ENCODE peak calls at places on chromosomes 13 and 19, in five cellular contexts. One of them, this sample, is unnamed. For H3K4me1 and H3K27me3, the result is how much of the 10 kb centered on the place peaks cover.

GRCh38 chr13:69178000-69178399 is 929.6 kb upstream of the ATXN8OS start:
- DNase-seq in body of pancreas: no peak
- DNase-seq in K562: no peak
- DNase-seq in right lobe of liver: no peak
- DNase-seq in tibial nerve: no peak
- DNase-seq in this sample: no peak

GRCh38 chr19:27746691-27747380 is 1466.1 kb downstream of the UQCRFS1 start:
- DNase-seq in body of pancreas: peak
- DNase-seq in K562: peak
- DNase-seq in right lobe of liver: peak
- DNase-seq in tibial nerve: no peak
- DNase-seq in this sample: peak

GRCh38 chr19:40274585-40275544 is 10.3 kb downstream of the AKT2 start:
- DNase-seq in body of pancreas: no peak
- DNase-seq in K562: peak
- DNase-seq in right lobe of liver: no peak
- DNase-seq in tibial nerve: no peak
- DNase-seq in this sample: no peak

GRCh38 chr13:109985871-109986270 is 199.5 kb upstream of the IRS2 start:
- DNase-seq in body of pancreas: no peak
- DNase-seq in K562: no peak
- DNase-seq in right lobe of liver: no peak
- DNase-seq in tibial nerve: no peak
- DNase-seq in this sample: no peak

GRCh38 chr19:19386373-19386869 is 19.1 kb upstream of the GATAD2A start:
- DNase-seq in body of pancreas: no peak
- DNase-seq in K562: no peak
- DNase-seq in right lobe of liver: no peak
- DNase-seq in tibial nerve: no peak
- DNase-seq in this sample: no peak

GRCh38 chr19:55173717-55174409 is 6.2 kb downstream of the SYT5 start:
- DNase-seq in body of pancreas: peak
- DNase-seq in K562: peak
- DNase-seq in right lobe of liver: no peak
- DNase-seq in tibial nerve: no peak
- DNase-seq in this sample: peak

GRCh38 chr19:54684537-54684936 is 21.8 kb downstream of the LILRB4 start:
- DNase-seq in body of pancreas: no peak
- DNase-seq in K562: peak
- DNase-seq in right lobe of liver: no peak
- DNase-seq in tibial nerve: no peak
- DNase-seq in this sample: peak

GRCh38 chr13:96992633-96993032 is 1.6 kb downstream of the OXGR1 start:
- DNase-seq in body of pancreas: no peak
- DNase-seq in K562: no peak
- DNase-seq in right lobe of liver: no peak
- DNase-seq in tibial nerve: no peak
- DNase-seq in this sample: no peak

GRCh38 chr13:33561627-33562026 is 256.3 kb upstream of the RFC3 start:
- DNase-seq in body of pancreas: no peak
- DNase-seq in K562: no peak
- DNase-seq in right lobe of liver: no peak
- DNase-seq in tibial nerve: no peak
- DNase-seq in this sample: no peak

GRCh38 chr19:29665215-29665825 is at the start of gene PLEKHF1:
- DNase-seq in body of pancreas: peak
- DNase-seq in K562: peak
- DNase-seq in right lobe of liver: peak
- DNase-seq in tibial nerve: peak
- DNase-seq in this sample: peak

GRCh38 chr13:64640002-64640401 is 2590.1 kb downstream of the PCDH9 start:
- DNase-seq in body of pancreas: no peak
- DNase-seq in K562: no peak
- DNase-seq in right lobe of liver: no peak
- DNase-seq in tibial nerve: no peak
- DNase-seq in this sample: no peak

GRCh38 chr13:34810996-34811395 is 131.1 kb upstream of the NBEA start:
- DNase-seq in body of pancreas: no peak
- DNase-seq in K562: no peak
- DNase-seq in right lobe of liver: no peak
- DNase-seq in tibial nerve: no peak
- DNase-seq in this sample: no peak

GRCh38 chr19:35114656-35115537 is 726 bp upstream of the FXYD3 start:
- DNase-seq in body of pancreas: peak
- DNase-seq in K562: peak
- DNase-seq in right lobe of liver: no peak
- DNase-seq in tibial nerve: peak
- DNase-seq in this sample: peak

GRCh38 chr13:76886292-76887061 is at the start of gene KCTD12:
- DNase-seq in body of pancreas: peak
- DNase-seq in K562: peak
- DNase-seq in right lobe of liver: peak
- DNase-seq in tibial nerve: peak
- DNase-seq in this sample: peak

GRCh38 chr13:111209613-111210012 is 94.5 kb downstream of the ARHGEF7 start:
- DNase-seq in body of pancreas: no peak
- DNase-seq in K562: no peak
- DNase-seq in right lobe of liver: no peak
- DNase-seq in tibial nerve: no peak
- DNase-seq in this sample: no peak
- H3K4me1 ChIP-seq in body of pancreas: under half
- H3K4me1 ChIP-seq in K562: under half
- H3K4me1 ChIP-seq in right lobe of liver: under half
- H3K4me1 ChIP-seq in tibial nerve: half or more
- H3K4me1 ChIP-seq in this sample: under half

GRCh38 chr19:17735410-17735809 is 15.9 kb upstream of the FCHO1 start:
- DNase-seq in body of pancreas: no peak
- DNase-seq in K562: no peak
- DNase-seq in right lobe of liver: no peak
- DNase-seq in tibial nerve: no peak
- DNase-seq in this sample: no peak

GRCh38 chr19:17741456-17741855 is 9.8 kb upstream of the FCHO1 start:
- DNase-seq in body of pancreas: no peak
- DNase-seq in K562: no peak
- DNase-seq in right lobe of liver: no peak
- DNase-seq in tibial nerve: no peak
- DNase-seq in this sample: no peak

GRCh38 chr19:17734146-17734545 is 14.9 kb downstream of the MAP1S start:
- DNase-seq in body of pancreas: no peak
- DNase-seq in K562: no peak
- DNase-seq in right lobe of liver: no peak
- DNase-seq in tibial nerve: no peak
- DNase-seq in this sample: no peak

GRCh38 chr19:17739121-17739875 is 12.0 kb upstream of the FCHO1 start:
- DNase-seq in body of pancreas: no peak
- DNase-seq in K562: peak
- DNase-seq in right lobe of liver: no peak
- DNase-seq in tibial nerve: no peak
- DNase-seq in this sample: no peak

GRCh38 chr19:17737690-17738153 is 13.6 kb upstream of the FCHO1 start:
- DNase-seq in body of pancreas: no peak
- DNase-seq in K562: no peak
- DNase-seq in right lobe of liver: no peak
- DNase-seq in tibial nerve: no peak
- DNase-seq in this sample: no peak
- H3K27me3 ChIP-seq in body of pancreas: under half
- H3K27me3 ChIP-seq in K562: under half
- H3K27me3 ChIP-seq in right lobe of liver: under half
- H3K27me3 ChIP-seq in tibial nerve: under half
- H3K27me3 ChIP-seq in this sample: under half

GRCh38 chr19:12284631-12285030 is 10.1 kb downstream of the ZNF44 start:
- DNase-seq in body of pancreas: no peak
- DNase-seq in K562: no peak
- DNase-seq in right lobe of liver: no peak
- DNase-seq in tibial nerve: no peak
- DNase-seq in this sample: no peak
- H3K4me3 ChIP-seq in body of pancreas: no peak
- H3K4me3 ChIP-seq in K562: no peak
- H3K4me3 ChIP-seq in right lobe of liver: no peak
- H3K4me3 ChIP-seq in tibial nerve: no peak
- H3K4me3 ChIP-seq in this sample: no peak

GRCh38 chr19:47660435-47660832 is 51.5 kb downstream of the BICRA start:
- DNase-seq in body of pancreas: no peak
- DNase-seq in K562: no peak
- DNase-seq in right lobe of liver: no peak
- DNase-seq in tibial nerve: no peak
- DNase-seq in this sample: no peak

GRCh38 chr19:47661161-47661560 is 52.1 kb upstream of the EHD2 start:
- DNase-seq in body of pancreas: no peak
- DNase-seq in K562: no peak
- DNase-seq in right lobe of liver: no peak
- DNase-seq in tibial nerve: no peak
- DNase-seq in this sample: no peak

GRCh38 chr19:47663911-47664771 is 49.1 kb upstream of the EHD2 start:
- DNase-seq in body of pancreas: peak
- DNase-seq in K562: peak
- DNase-seq in right lobe of liver: peak
- DNase-seq in tibial nerve: peak
- DNase-seq in this sample: peak

GRCh38 chr19:47663435-47663910 is 49.7 kb upstream of the EHD2 start:
- DNase-seq in body of pancreas: no peak
- DNase-seq in K562: no peak
- DNase-seq in right lobe of liver: no peak
- DNase-seq in tibial nerve: no peak
- DNase-seq in this sample: peak

GRCh38 chr19:47661571-47661970 is 51.7 kb upstream of the EHD2 start:
- DNase-seq in body of pancreas: no peak
- DNase-seq in K562: no peak
- DNase-seq in right lobe of liver: no peak
- DNase-seq in tibial nerve: no peak
- DNase-seq in this sample: peak
- H3K4me1 ChIP-seq in body of pancreas: under half
- H3K4me1 ChIP-seq in K562: under half
- H3K4me1 ChIP-seq in right lobe of liver: under half
- H3K4me1 ChIP-seq in tibial nerve: half or more
- H3K4me1 ChIP-seq in this sample: under half

GRCh38 chr19:16882146-16882545 is 6.7 kb upstream of the F2RL3 start:
- DNase-seq in body of pancreas: no peak
- DNase-seq in K562: peak
- DNase-seq in right lobe of liver: no peak
- DNase-seq in tibial nerve: no peak
- DNase-seq in this sample: peak

GRCh38 chr19:16887353-16888265 is 1.2 kb upstream of the F2RL3 start:
- DNase-seq in body of pancreas: no peak
- DNase-seq in K562: peak
- DNase-seq in right lobe of liver: no peak
- DNase-seq in tibial nerve: no peak
- DNase-seq in this sample: peak

GRCh38 chr19:16886305-16886880 is 2.4 kb upstream of the F2RL3 start:
- DNase-seq in body of pancreas: peak
- DNase-seq in K562: peak
- DNase-seq in right lobe of liver: peak
- DNase-seq in tibial nerve: peak
- DNase-seq in this sample: no peak

GRCh38 chr19:16883518-16883917 is 5.3 kb upstream of the F2RL3 start:
- DNase-seq in body of pancreas: no peak
- DNase-seq in K562: no peak
- DNase-seq in right lobe of liver: no peak
- DNase-seq in tibial nerve: no peak
- DNase-seq in this sample: no peak

GRCh38 chr19:16885166-16885565 is 3.6 kb upstream of the F2RL3 start:
- DNase-seq in body of pancreas: no peak
- DNase-seq in K562: peak
- DNase-seq in right lobe of liver: no peak
- DNase-seq in tibial nerve: no peak
- DNase-seq in this sample: no peak
- H3K27me3 ChIP-seq in body of pancreas: under half
- H3K27me3 ChIP-seq in K562: under half
- H3K27me3 ChIP-seq in right lobe of liver: under half
- H3K27me3 ChIP-seq in tibial nerve: under half
- H3K27me3 ChIP-seq in this sample: under half

DNA sequence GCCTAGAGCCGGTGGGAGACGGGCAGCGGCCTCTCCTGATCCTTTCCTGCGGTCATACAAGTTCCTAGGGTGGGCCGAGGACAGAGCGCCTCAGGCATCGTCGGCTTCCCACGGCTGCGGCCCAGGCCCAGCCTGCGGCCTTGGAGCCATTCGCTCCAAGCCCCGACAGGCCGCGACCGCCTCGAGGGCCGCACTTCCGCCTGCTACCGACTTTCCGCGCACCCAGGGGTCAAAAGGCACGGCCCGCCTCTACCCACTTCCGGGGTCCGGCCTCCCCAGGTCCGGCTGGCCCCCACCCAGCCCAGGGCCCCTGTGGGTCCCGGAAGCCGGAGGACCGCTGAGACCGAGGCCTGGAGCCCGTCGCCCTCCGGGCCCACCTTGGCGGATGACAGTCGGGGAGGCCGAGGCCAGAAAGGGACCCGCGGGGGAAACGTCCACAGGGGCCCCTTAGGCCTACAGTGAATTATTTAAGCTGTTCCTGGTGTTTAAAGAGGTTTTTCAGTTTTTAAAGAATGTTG is 16.2 kb downstream of the ZIC2 start:
- DNase-seq in body of pancreas: no peak
- DNase-seq in K562: no peak
- DNase-seq in right lobe of liver: no peak
- DNase-seq in tibial nerve: no peak
- DNase-seq in this sample: no peak
- H3K4me3 ChIP-seq in body of pancreas: no peak
- H3K4me3 ChIP-seq in K562: no peak
- H3K4me3 ChIP-seq in right lobe of liver: no peak
- H3K4me3 ChIP-seq in tibial nerve: no peak
- H3K4me3 ChIP-seq in this sample: no peak

DNA sequence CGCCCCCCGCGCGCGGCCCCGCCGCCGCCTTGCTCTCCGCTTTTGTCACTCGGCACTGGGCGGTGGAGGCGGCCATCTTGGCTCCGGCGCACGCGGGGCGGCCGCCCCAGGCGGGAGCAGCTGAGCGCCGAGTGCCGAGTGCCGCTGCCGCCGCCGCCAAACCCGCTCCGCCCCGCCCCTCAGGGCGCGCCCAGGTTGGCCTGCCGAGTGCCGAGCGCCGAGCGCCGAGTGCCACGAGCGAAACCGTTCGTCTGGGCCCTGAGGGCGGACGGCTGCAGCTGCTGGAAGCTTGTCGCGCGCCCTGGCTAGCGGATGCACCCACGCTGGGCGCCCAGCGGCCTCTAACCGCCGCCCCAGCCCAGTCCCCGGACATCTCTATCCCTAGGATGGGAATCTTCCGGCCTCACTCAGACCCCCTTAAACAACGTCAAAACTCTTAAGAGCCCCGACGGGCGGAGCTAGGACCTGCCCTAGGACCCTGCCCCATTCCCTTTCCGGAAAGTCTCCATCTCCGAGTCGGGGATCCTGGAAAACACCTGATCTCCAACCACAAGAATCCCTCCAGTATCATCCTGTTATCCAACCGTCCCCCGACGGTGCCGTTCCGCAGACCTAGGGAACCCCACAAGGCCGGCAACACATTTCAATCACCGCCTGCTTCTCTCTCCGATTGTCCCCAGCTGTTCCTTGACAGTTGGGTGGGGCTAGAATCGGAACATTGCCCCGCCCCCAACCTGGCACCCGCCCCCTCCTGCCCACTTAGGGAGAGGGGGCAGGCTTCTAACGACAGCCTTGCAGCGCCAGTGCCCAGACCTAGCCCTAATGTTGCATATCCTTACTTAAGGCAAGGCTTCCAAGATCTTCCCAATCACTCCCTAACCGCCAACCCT is 14.1 kb upstream of the AKAP8L start:
- DNase-seq in body of pancreas: peak
- DNase-seq in K562: peak
- DNase-seq in right lobe of liver: peak
- DNase-seq in tibial nerve: peak
- DNase-seq in this sample: peak
- H3K4me1 ChIP-seq in body of pancreas: under half
- H3K4me1 ChIP-seq in K562: under half
- H3K4me1 ChIP-seq in right lobe of liver: under half
- H3K4me1 ChIP-seq in tibial nerve: under half
- H3K4me1 ChIP-seq in this sample: under half